ENCODE peak calls at places on chromosomes 6 and 20, in six cellular contexts. One of them, this sample, is unnamed.

GRCh38 chr6:11364971-11365397 is 132.5 kb upstream of the NEDD9 start:
- DNase-seq in small intestine: no peak
- DNase-seq in COR-L47: no peak
- DNase-seq in H54: no peak
- DNase-seq in MCF 10A: peak
- DNase-seq in NCI-H510A treated with DMSO at 0.1 percent for 48 hours: no peak
- DNase-seq in this sample: no peak

GRCh38 chr6:20377623-20378265 is 23.9 kb upstream of the E2F3 start:
- DNase-seq in small intestine: no peak
- DNase-seq in COR-L47: no peak
- DNase-seq in H54: peak
- DNase-seq in MCF 10A: no peak
- DNase-seq in NCI-H510A treated with DMSO at 0.1 percent for 48 hours: no peak
- DNase-seq in this sample: no peak

GRCh38 chr6:82030761-82031160 is 216.8 kb downstream of the IBTK start:
- DNase-seq in small intestine: no peak
- DNase-seq in COR-L47: no peak
- DNase-seq in H54: no peak
- DNase-seq in MCF 10A: no peak
- DNase-seq in NCI-H510A treated with DMSO at 0.1 percent for 48 hours: no peak
- DNase-seq in this sample: no peak

GRCh38 chr6:106508836-106509235 is 120.5 kb downstream of the RTN4IP1 start:
- DNase-seq in small intestine: no peak
- DNase-seq in COR-L47: no peak
- DNase-seq in H54: no peak
- DNase-seq in MCF 10A: peak
- DNase-seq in NCI-H510A treated with DMSO at 0.1 percent for 48 hours: no peak
- DNase-seq in this sample: no peak

GRCh38 chr20:2261105-2261504 is 34.7 kb upstream of the TGM3 start:
- DNase-seq in small intestine: peak
- DNase-seq in COR-L47: peak
- DNase-seq in H54: peak
- DNase-seq in MCF 10A: peak
- DNase-seq in NCI-H510A treated with DMSO at 0.1 percent for 48 hours: no peak
- DNase-seq in this sample: no peak

GRCh38 chr6:170091000-170091638 is 199.8 kb downstream of the DLL1 start:
- DNase-seq in small intestine: no peak
- DNase-seq in COR-L47: no peak
- DNase-seq in H54: no peak
- DNase-seq in MCF 10A: no peak
- DNase-seq in NCI-H510A treated with DMSO at 0.1 percent for 48 hours: no peak
- DNase-seq in this sample: no peak

GRCh38 chr6:131167773-131168172 is 32.5 kb downstream of the AKAP7 start:
- DNase-seq in small intestine: no peak
- DNase-seq in COR-L47: no peak
- DNase-seq in H54: no peak
- DNase-seq in MCF 10A: no peak
- DNase-seq in NCI-H510A treated with DMSO at 0.1 percent for 48 hours: no peak
- DNase-seq in this sample: no peak

GRCh38 chr6:152563182-152563581 is 74.0 kb downstream of the SYNE1 start:
- DNase-seq in small intestine: no peak
- DNase-seq in COR-L47: no peak
- DNase-seq in H54: no peak
- DNase-seq in MCF 10A: no peak
- DNase-seq in NCI-H510A treated with DMSO at 0.1 percent for 48 hours: no peak
- DNase-seq in this sample: no peak

GRCh38 chr20:37335642-37336368 is 10.1 kb upstream of the SRC start:
- DNase-seq in small intestine: peak
- DNase-seq in COR-L47: no peak
- DNase-seq in H54: no peak
- DNase-seq in MCF 10A: no peak
- DNase-seq in NCI-H510A treated with DMSO at 0.1 percent for 48 hours: no peak
- DNase-seq in this sample: no peak

GRCh38 chr6:41122373-41122772 is 31.8 kb downstream of the TREML1 start:
- DNase-seq in small intestine: no peak
- DNase-seq in COR-L47: no peak
- DNase-seq in H54: no peak
- DNase-seq in MCF 10A: no peak
- DNase-seq in NCI-H510A treated with DMSO at 0.1 percent for 48 hours: peak
- DNase-seq in this sample: no peak

This sample was measured in 8988T.